ENCODE peak calls at places on chromosomes 1 and 21, in eight cellular contexts. One of them, this sample, is unnamed.

GRCh38 chr1:51569284-51570062 is 47.4 kb upstream of the OSBPL9 start:
- DNase-seq in NCI-H82: no peak
- DNase-seq in activated T-cell treated with anti-CD3 and anti-CD28 coated beads for 1 hour: no peak
- DNase-seq in Right ventricle myocardium inferior: no peak
- DNase-seq in stimulated activated CD8-positive, alpha-beta memory T cell treated with anti-CD3 and anti-CD28 coated beads, Interleukin-7, amount 100 ng/mL, for 4 hours: peak; percentile 25
- DNase-seq in amygdala: no peak
- DNase-seq in astrocyte of the spinal cord: peak; percentile 77
- DNase-seq in Ammon's horn: peak; percentile 18
- DNase-seq in this sample: peak; percentile 27

GRCh38 chr1:12595839-12596821 is 21.9 kb downstream of the DHRS3 start:
- DNase-seq in activated T-cell treated with anti-CD3 and anti-CD28 coated beads for 1 hour: no peak
- DNase-seq in Right ventricle myocardium inferior: peak; percentile 95
- DNase-seq in amygdala: peak; percentile 26
- DNase-seq in astrocyte of the spinal cord: peak; percentile 98
- DNase-seq in stimulated activated CD8-positive, alpha-beta memory T cell treated with anti-CD3 and anti-CD28 coated beads, Interleukin-7, amount 100 ng/mL, for 4 hours: no peak
- DNase-seq in Ammon's horn: peak; percentile 83
- DNase-seq in NCI-H82: peak; percentile 21
- DNase-seq in this sample: no peak

GRCh38 chr21:14989359-14989758 is 75.4 kb downstream of the NRIP1 start:
- DNase-seq in NCI-H82: peak; percentile 41
- DNase-seq in stimulated activated CD8-positive, alpha-beta memory T cell treated with anti-CD3 and anti-CD28 coated beads, Interleukin-7, amount 100 ng/mL, for 4 hours: no peak
- DNase-seq in amygdala: no peak
- DNase-seq in Ammon's horn: no peak
- DNase-seq in Right ventricle myocardium inferior: no peak
- DNase-seq in activated T-cell treated with anti-CD3 and anti-CD28 coated beads for 1 hour: no peak
- DNase-seq in astrocyte of the spinal cord: no peak
- DNase-seq in this sample: no peak

GRCh38 chr1:76110662-76111061 is 36.1 kb downstream of the ST6GALNAC3 start:
- DNase-seq in Right ventricle myocardium inferior: no peak
- DNase-seq in stimulated activated CD8-positive, alpha-beta memory T cell treated with anti-CD3 and anti-CD28 coated beads, Interleukin-7, amount 100 ng/mL, for 4 hours: no peak
- DNase-seq in Ammon's horn: no peak
- DNase-seq in amygdala: no peak
- DNase-seq in astrocyte of the spinal cord: no peak
- DNase-seq in NCI-H82: no peak
- DNase-seq in activated T-cell treated with anti-CD3 and anti-CD28 coated beads for 1 hour: no peak
- DNase-seq in this sample: no peak

GRCh38 chr1:1092890-1093609 is 18.9 kb upstream of the RNF223 start:
- DNase-seq in stimulated activated CD8-positive, alpha-beta memory T cell treated with anti-CD3 and anti-CD28 coated beads, Interleukin-7, amount 100 ng/mL, for 4 hours: no peak
- DNase-seq in Ammon's horn: no peak
- DNase-seq in NCI-H82: no peak
- DNase-seq in Right ventricle myocardium inferior: no peak
- DNase-seq in astrocyte of the spinal cord: no peak
- DNase-seq in amygdala: no peak
- DNase-seq in activated T-cell treated with anti-CD3 and anti-CD28 coated beads for 1 hour: no peak
- DNase-seq in this sample: no peak

GRCh38 chr1:241411056-241411775 is 54.2 kb upstream of the RGS7 start:
- DNase-seq in Ammon's horn: no peak
- DNase-seq in NCI-H82: no peak
- DNase-seq in amygdala: no peak
- DNase-seq in activated T-cell treated with anti-CD3 and anti-CD28 coated beads for 1 hour: no peak
- DNase-seq in stimulated activated CD8-positive, alpha-beta memory T cell treated with anti-CD3 and anti-CD28 coated beads, Interleukin-7, amount 100 ng/mL, for 4 hours: no peak
- DNase-seq in Right ventricle myocardium inferior: no peak
- DNase-seq in astrocyte of the spinal cord: peak; percentile 5
- DNase-seq in this sample: no peak

GRCh38 chr1:228338521-228339051 is 68.0 kb downstream of the TRIM11 start:
- DNase-seq in NCI-H82: no peak
- DNase-seq in Ammon's horn: no peak
- DNase-seq in astrocyte of the spinal cord: no peak
- DNase-seq in Right ventricle myocardium inferior: peak; percentile 60
- DNase-seq in amygdala: no peak
- DNase-seq in activated T-cell treated with anti-CD3 and anti-CD28 coated beads for 1 hour: no peak
- DNase-seq in stimulated activated CD8-positive, alpha-beta memory T cell treated with anti-CD3 and anti-CD28 coated beads, Interleukin-7, amount 100 ng/mL, for 4 hours: no peak
- DNase-seq in this sample: no peak

GRCh38 chr1:38865112-38865715 is 5.6 kb upstream of the RRAGC start:
- DNase-seq in astrocyte of the spinal cord: no peak
- DNase-seq in amygdala: no peak
- DNase-seq in NCI-H82: no peak
- DNase-seq in stimulated activated CD8-positive, alpha-beta memory T cell treated with anti-CD3 and anti-CD28 coated beads, Interleukin-7, amount 100 ng/mL, for 4 hours: no peak
- DNase-seq in Right ventricle myocardium inferior: no peak
- DNase-seq in Ammon's horn: no peak
- DNase-seq in activated T-cell treated with anti-CD3 and anti-CD28 coated beads for 1 hour: no peak
- DNase-seq in this sample: no peak

GRCh38 chr1:204564835-204565234 is 48.6 kb downstream of the MDM4 start:
- DNase-seq in activated T-cell treated with anti-CD3 and anti-CD28 coated beads for 1 hour: no peak
- DNase-seq in stimulated activated CD8-positive, alpha-beta memory T cell treated with anti-CD3 and anti-CD28 coated beads, Interleukin-7, amount 100 ng/mL, for 4 hours: no peak
- DNase-seq in Ammon's horn: no peak
- DNase-seq in NCI-H82: no peak
- DNase-seq in astrocyte of the spinal cord: no peak
- DNase-seq in amygdala: no peak
- DNase-seq in Right ventricle myocardium inferior: no peak
- DNase-seq in this sample: no peak